ENCODE peak calls at places on chromosomes 5 and 9, in four cellular contexts. One of them, this sample, is unnamed.

GRCh38 chr5:6118691-6119090 is 259.7 kb downstream of the MED10 start:
- DNase-seq in psoas muscle: no peak
- DNase-seq in HEK293T: no peak
- DNase-seq in transverse colon: no peak
- DNase-seq in this sample: no peak

GRCh38 chr9:16315720-16316119 is 554.8 kb downstream of the BNC2 start:
- DNase-seq in psoas muscle: no peak
- DNase-seq in HEK293T: no peak
- DNase-seq in transverse colon: no peak
- DNase-seq in this sample: no peak

GRCh38 chr9:2622361-2623045 is 916 bp downstream of the VLDLR start:
- DNase-seq in psoas muscle: peak
- DNase-seq in HEK293T: peak
- DNase-seq in transverse colon: peak
- DNase-seq in this sample: peak

GRCh38 chr9:89444212-89444611 is 53.7 kb downstream of the SEMA4D start:
- DNase-seq in psoas muscle: no peak
- DNase-seq in HEK293T: no peak
- DNase-seq in transverse colon: peak
- DNase-seq in this sample: no peak

GRCh38 chr5:171978519-171978918 is 27.9 kb downstream of the FBXW11 start:
- DNase-seq in psoas muscle: no peak
- DNase-seq in HEK293T: no peak
- DNase-seq in transverse colon: no peak
- DNase-seq in this sample: no peak

GRCh38 chr5:117652640-117653280 is 1078.1 kb upstream of the SEMA6A start:
- DNase-seq in psoas muscle: no peak
- DNase-seq in HEK293T: peak
- DNase-seq in transverse colon: no peak
- DNase-seq in this sample: peak

GRCh38 chr9:125659201-125659840 is 47.7 kb downstream of the MAPKAP1 start:
- DNase-seq in psoas muscle: no peak
- DNase-seq in HEK293T: no peak
- DNase-seq in transverse colon: no peak
- DNase-seq in this sample: no peak

GRCh38 chr5:92769986-92770385 is 811.0 kb downstream of the NR2F1-AS1 start:
- DNase-seq in psoas muscle: no peak
- DNase-seq in HEK293T: no peak
- DNase-seq in transverse colon: no peak
- DNase-seq in this sample: no peak

GRCh38 chr5:151096001-151096373 is 15.2 kb upstream of the TNIP1 start:
- DNase-seq in psoas muscle: no peak
- DNase-seq in HEK293T: no peak
- DNase-seq in transverse colon: no peak
- DNase-seq in this sample: no peak

GRCh38 chr9:71767421-71768321 is 642 bp downstream of the CEMIP2 start:
- DNase-seq in psoas muscle: peak
- DNase-seq in HEK293T: no peak
- DNase-seq in transverse colon: peak
- DNase-seq in this sample: peak

GRCh38 chr9:137815256-137816255 is 62.0 kb upstream of the CACNA1B start:
- DNase-seq in psoas muscle: no peak
- DNase-seq in HEK293T: no peak
- DNase-seq in transverse colon: no peak
- DNase-seq in this sample: no peak

GRCh38 chr5:68116868-68117411 is 98.6 kb upstream of the PIK3R1 start:
- DNase-seq in psoas muscle: no peak
- DNase-seq in HEK293T: no peak
- DNase-seq in transverse colon: no peak
- DNase-seq in this sample: no peak

This sample was measured in A172.